ENCODE peak calls at places on chromosome 2, in nine cellular contexts. I is upper lobe of left lung, W is thoracic aorta, E is A549, D is OCI-LY7, Y is BJ, S is K562, M is thyroid gland, R is adrenal gland. K is an unnamed sample.

GRCh38 chr2:70596739-70597138 is 43.1 kb upstream of the TGFA start:
- DNase-seq in I (no peak), W (no peak), E (no peak), D (no peak), Y (no peak), S (no peak), M (peak), R (no peak), K (no peak)

GRCh38 chr2:237132799-237133198 is 47.1 kb downstream of the COPS8 start:
- DNase-seq in I (no peak), W (no peak), E (peak), D (peak), Y (no peak), S (peak), M (no peak), R (no peak), K (no peak)

GRCh38 chr2:73037947-73038585 is 33.4 kb downstream of the SFXN5 start:
- DNase-seq in I (no peak), W (no peak), E (no peak), D (no peak), Y (no peak), S (no peak), M (no peak), R (no peak), K (no peak)

GRCh38 chr2:188944442-188944841 is 29.7 kb upstream of the COL3A1 start:
- DNase-seq in I (no peak), W (no peak), E (no peak), D (no peak), Y (no peak), S (no peak), M (no peak), R (no peak), K (no peak)

GRCh38 chr2:32652555-32653209 is 24.8 kb downstream of the TTC27 start:
- DNase-seq in I (no peak), W (no peak), E (no peak), D (no peak), Y (no peak), S (no peak), M (no peak), R (no peak), K (no peak)

GRCh38 chr2:104570259-104570658 is 283.7 kb upstream of the POU3F3 start:
- DNase-seq in I (no peak), W (no peak), E (no peak), D (no peak), Y (no peak), S (no peak), M (no peak), R (no peak), K (no peak)

GRCh38 chr2:131635576-131635975 is 107.9 kb downstream of the CCDC74A start:
- DNase-seq in I (no peak), W (no peak), E (no peak), D (no peak), Y (no peak), S (no peak), M (no peak), R (no peak), K (no peak)

GRCh38 chr2:141021109-141021508 is 1109.7 kb downstream of the LRP1B start:
- DNase-seq in I (no peak), W (no peak), E (no peak), D (no peak), Y (peak), S (no peak), M (no peak), R (no peak), K (peak)

GRCh38 chr2:9778012-9778411 is 65.3 kb upstream of the TAF1B start:
- DNase-seq in I (no peak), W (no peak), E (peak), D (peak), Y (no peak), S (peak), M (no peak), R (no peak), K (no peak)

GRCh38 chr2:25164526-25164925 is 3.9 kb downstream of the POMC start:
- DNase-seq in I (no peak), W (no peak), E (no peak), D (no peak), Y (no peak), S (no peak), M (no peak), R (no peak), K (no peak)

GRCh38 chr2:47174731-47175361 is 19.7 kb upstream of the STPG4 start:
- DNase-seq in I (peak), W (no peak), E (peak), D (peak), Y (no peak), S (peak), M (peak), R (peak), K (no peak)

GRCh38 chr2:54557601-54558187 is 101.6 kb downstream of the SPTBN1 start:
- DNase-seq in I (peak), W (no peak), E (peak), D (peak), Y (no peak), S (peak), M (peak), R (peak), K (no peak)

GRCh38 chr2:220876074-220876824 is 695.9 kb downstream of the EPHA4 start:
- DNase-seq in I (no peak), W (no peak), E (no peak), D (no peak), Y (no peak), S (no peak), M (no peak), R (no peak), K (no peak)
- H3K4me3 ChIP-seq in I (no peak), W (no peak), E (no peak), D (no peak), Y (no peak), S (no peak), M (no peak), R (no peak), K (no peak)

GRCh38 chr2:223760838-223761502 is 76.4 kb downstream of the AP1S3 start:
- DNase-seq in I (peak), W (peak), E (peak), D (peak), Y (peak), S (peak), M (peak), R (peak), K (peak)
- TF ChIP-seq CTCF in I (peak), W (no peak), E (peak), D (peak), Y (no peak), S (no peak), M (no peak), R (no peak), K (no peak)

DNA sequence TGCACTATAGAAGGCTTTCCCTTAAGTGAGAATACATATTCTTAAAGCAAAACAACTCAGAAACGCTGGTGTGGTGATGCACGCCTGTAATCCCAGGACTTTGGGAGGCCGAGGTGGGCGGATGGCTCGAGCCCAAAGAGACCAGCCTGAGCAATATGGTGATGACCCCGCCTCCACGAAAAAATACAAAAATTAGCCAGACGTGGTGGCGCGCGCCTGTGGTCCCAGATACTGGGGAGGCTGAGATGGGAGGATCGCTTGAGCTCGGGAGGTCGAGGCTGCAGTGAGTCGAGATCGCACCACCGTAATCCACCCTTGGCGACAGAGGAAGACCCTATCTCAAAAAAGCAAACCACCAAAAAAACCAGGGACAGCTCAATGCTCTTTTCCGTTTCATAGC is 750 bp upstream of the CCDC150 start:
- DNase-seq in I (no peak), W (no peak), E (no peak), D (no peak), Y (no peak), S (no peak), M (no peak), R (peak), K (no peak)
- H3K4me3 ChIP-seq in I (peak), W (peak), E (peak), D (peak), Y (no peak), S (peak), M (no peak), R (no peak), K (no peak)

GRCh38 chr2:38076250-38076709 is 329 bp upstream of the CYP1B1 start:
- DNase-seq in I (peak), W (no peak), E (peak), D (no peak), Y (no peak), S (no peak), M (peak), R (peak), K (no peak)
- TF ChIP-seq CTCF in I (peak), W (peak), E (no peak), D (no peak), Y (no peak), S (no peak), M (no peak), R (peak), K (peak)

GRCh38 chr2:83596592-83597339 is 862.3 kb downstream of the SUCLG1 start:
- DNase-seq in I (no peak), W (no peak), E (no peak), D (no peak), Y (no peak), S (no peak), M (no peak), R (no peak), K (peak)

GRCh38 chr2:83594261-83594660 is 864.8 kb downstream of the SUCLG1 start:
- DNase-seq in I (no peak), W (no peak), E (no peak), D (no peak), Y (no peak), S (no peak), M (no peak), R (no peak), K (no peak)

GRCh38 chr2:83594841-83595720 is 864.0 kb downstream of the SUCLG1 start:
- DNase-seq in I (no peak), W (no peak), E (no peak), D (no peak), Y (peak), S (no peak), M (no peak), R (no peak), K (peak)
- H3K4me3 ChIP-seq in I (no peak), W (no peak), E (no peak), D (no peak), Y (no peak), S (no peak), M (no peak), R (no peak), K (no peak)

GRCh38 chr2:136235451-136236418 is 117.8 kb upstream of the CXCR4 start:
- DNase-seq in I (no peak), W (no peak), E (peak), D (no peak), Y (peak), S (no peak), M (no peak), R (peak), K (no peak)

GRCh38 chr2:136234261-136234660 is 116.3 kb upstream of the CXCR4 start:
- DNase-seq in I (no peak), W (no peak), E (no peak), D (no peak), Y (no peak), S (no peak), M (no peak), R (no peak), K (no peak)

GRCh38 chr2:136242100-136242499 is 124.2 kb upstream of the CXCR4 start:
- DNase-seq in I (no peak), W (no peak), E (no peak), D (no peak), Y (no peak), S (no peak), M (no peak), R (no peak), K (no peak)

GRCh38 chr2:136238552-136239346 is 120.8 kb upstream of the CXCR4 start:
- DNase-seq in I (no peak), W (no peak), E (no peak), D (peak), Y (peak), S (no peak), M (no peak), R (peak), K (no peak)

DNA sequence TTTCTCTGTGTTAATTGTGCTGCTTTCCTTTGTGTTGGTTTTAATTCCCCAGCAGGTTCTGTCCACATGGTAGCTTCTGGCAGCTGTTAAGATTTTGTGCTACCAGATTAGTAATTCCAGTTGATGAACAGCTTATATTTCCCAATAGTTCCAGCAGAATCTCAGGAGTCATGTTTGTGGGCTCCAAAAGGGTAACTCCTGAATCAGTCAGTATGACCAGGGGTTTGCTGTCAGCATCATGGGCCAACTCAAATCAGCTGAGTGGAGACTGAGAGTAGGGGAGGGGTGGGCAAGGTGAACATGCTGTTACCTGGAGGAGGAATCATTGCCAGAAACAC is 120.2 kb upstream of the CXCR4 start:
- DNase-seq in I (no peak), W (no peak), E (no peak), D (no peak), Y (no peak), S (no peak), M (no peak), R (no peak), K (no peak)
- TF ChIP-seq CTCF in I (no peak), W (no peak), E (no peak), D (peak), Y (no peak), S (no peak), M (no peak), R (no peak), K (no peak)

GRCh38 chr2:31256611-31257382 is 22.8 kb downstream of the EHD3 start:
- DNase-seq in I (no peak), W (no peak), E (no peak), D (peak), Y (no peak), S (no peak), M (no peak), R (no peak), K (no peak)

GRCh38 chr2:31258351-31258750 is 24.4 kb downstream of the EHD3 start:
- DNase-seq in I (no peak), W (no peak), E (no peak), D (peak), Y (no peak), S (no peak), M (no peak), R (no peak), K (no peak)

GRCh38 chr2:31253344-31254155 is 19.6 kb downstream of the EHD3 start:
- DNase-seq in I (no peak), W (no peak), E (no peak), D (peak), Y (no peak), S (peak), M (no peak), R (no peak), K (no peak)

GRCh38 chr2:31254237-31255203 is 20.6 kb downstream of the EHD3 start:
- DNase-seq in I (no peak), W (no peak), E (no peak), D (peak), Y (no peak), S (no peak), M (no peak), R (no peak), K (no peak)

GRCh38 chr2:31255911-31256571 is 22.1 kb downstream of the EHD3 start:
- DNase-seq in I (no peak), W (no peak), E (no peak), D (peak), Y (no peak), S (no peak), M (no peak), R (no peak), K (no peak)
- H3K4me3 ChIP-seq in I (no peak), W (no peak), E (no peak), D (peak), Y (no peak), S (no peak), M (no peak), R (no peak), K (no peak)

GRCh38 chr2:36770542-36771287 is 74.2 kb downstream of the VIT start:
- DNase-seq in I (no peak), W (no peak), E (peak), D (peak), Y (no peak), S (peak), M (peak), R (no peak), K (no peak)
- TF ChIP-seq CTCF in I (peak), W (peak), E (peak), D (peak), Y (peak), S (peak), M (no peak), R (peak), K (peak)